ENCODE peak calls at places on chromosomes 13 and 19, in ten cellular contexts. A is CD8-positive, alpha-beta memory T cell; J is activated T-helper 1 cell treated with anti-CD3 and anti-CD28 coated beads, Interleukin-2, amount 50 U/mL, for 16 hours; V is SW480; G is HEK293T; B is immature natural killer cell; T is SHP77; W is substantia nigra; Q is NCI-H1930; S is left cardiac atrium. U is an unnamed sample.

GRCh38 chr19:47601180-47601904 is 7.6 kb upstream of the BICRA start:
- DNase-seq in B (no peak), J (no peak), S (no peak), T (no peak), V (no peak), A (no peak), Q (no peak), G (no peak), W (no peak), U (peak; percentile 12)

GRCh38 chr19:30911491-30911890 is 437.7 kb downstream of the TSHZ3 start:
- DNase-seq in W (no peak), J (no peak), B (no peak), G (no peak), T (no peak), V (no peak), A (no peak), Q (no peak), S (no peak), U (no peak)

GRCh38 chr19:13825489-13826475 is 30.5 kb downstream of the ZSWIM4 start:
- DNase-seq in W (no peak), Q (peak; percentile 22), S (no peak), T (no peak), J (no peak), B (no peak), V (no peak), A (no peak), G (peak; percentile 83), U (peak; percentile 28)

GRCh38 chr13:60619461-60619860 is 222.4 kb downstream of the TDRD3 start:
- DNase-seq in Q (no peak), A (no peak), T (no peak), S (no peak), G (no peak), V (no peak), B (no peak), W (no peak), J (no peak), U (no peak)

GRCh38 chr19:49664171-49665070 is 1.2 kb downstream of the IRF3 start:
- DNase-seq in V (peak; percentile 98), W (peak; percentile 93), G (peak; percentile 85), S (peak; percentile 92), J (peak; percentile 95), B (peak; percentile 80), T (peak; percentile 75), Q (peak; percentile 89), A (peak; percentile 93), U (peak; percentile 92)

GRCh38 chr13:77543711-77544110 is 8.2 kb downstream of the SCEL start:
- DNase-seq in T (no peak), A (no peak), W (no peak), V (no peak), Q (no peak), B (no peak), G (no peak), J (no peak), S (no peak), U (no peak)

GRCh38 chr19:10412257-10412977 is 7.9 kb upstream of the PDE4A start:
- DNase-seq in V (no peak), S (no peak), A (no peak), G (no peak), W (no peak), J (no peak), B (peak; percentile 69), T (no peak), Q (no peak), U (no peak)

GRCh38 chr13:71358218-71358617 is 508.8 kb downstream of the DACH1 start:
- DNase-seq in S (no peak), W (no peak), B (no peak), G (no peak), T (no peak), V (no peak), A (no peak), J (no peak), Q (no peak), U (no peak)

GRCh38 chr13:49098198-49098597 is 121.9 kb upstream of the MLNR start:
- DNase-seq in T (peak; percentile 27), Q (no peak), S (no peak), V (peak; percentile 89), G (no peak), J (no peak), A (no peak), W (no peak), B (no peak), U (peak; percentile 15)

GRCh38 chr13:83449666-83450395 is 432.4 kb downstream of the SLITRK1 start:
- DNase-seq in A (no peak), V (no peak), W (no peak), T (no peak), Q (no peak), G (no peak), B (no peak), S (no peak), J (no peak), U (no peak)

GRCh38 chr13:72527333-72527732 is 200.1 kb downstream of the MZT1 start:
- DNase-seq in S (no peak), Q (no peak), B (no peak), W (no peak), T (no peak), A (no peak), V (no peak), G (no peak), J (no peak), U (no peak)

GRCh38 chr19:44228318-44228717 is 16.0 kb downstream of the ZNF227 start:
- DNase-seq in B (no peak), W (no peak), S (no peak), T (no peak), J (no peak), V (no peak), G (no peak), A (no peak), Q (no peak), U (no peak)

U was measured in erythroblast.